ENCODE peak calls at places on chromosomes 11 and 22, in five cellular contexts. V, C, Y, I and G are unnamed samples.
A peak's percentile ranks its signal among the peaks of the same experiment; 100 is the strongest.

GRCh38 chr11:94655951-94656350 is 88.8 kb downstream of the PIWIL4 start:
- DNase-seq in V (no peak), C (no peak), Y (no peak), I (no peak), G (no peak)

GRCh38 chr11:46366260-46366659 is 15.2 kb upstream of the MDK start:
- DNase-seq in V (no peak), C (no peak), Y (no peak), I (no peak), G (no peak)

GRCh38 chr11:133996671-133997070 is 39.9 kb upstream of the IGSF9B start:
- DNase-seq in V (no peak), C (no peak), Y (no peak), I (no peak), G (no peak)

GRCh38 chr11:112113539-112114457 is 27.1 kb downstream of the SDHD start:
- DNase-seq in V (no peak), C (no peak), Y (no peak), I (no peak), G (peak; percentile 69)

GRCh38 chr11:35811783-35812182 is 132.1 kb upstream of the LDLRAD3 start:
- DNase-seq in V (no peak), C (no peak), Y (no peak), I (no peak), G (no peak)

GRCh38 chr11:64357904-64358535 is 942 bp upstream of the RPS6KA4 start:
- DNase-seq in V (peak; percentile 69), C (no peak), Y (no peak), I (no peak), G (peak; percentile 59)

GRCh38 chr11:124920870-124921609 is 2.0 kb downstream of the HEPN1 start:
- DNase-seq in V (peak; percentile 54), C (peak; percentile 84), Y (peak; percentile 71), I (no peak), G (peak; percentile 5)

GRCh38 chr22:19823191-19823590 is 31.5 kb downstream of the GNB1L start:
- DNase-seq in V (peak; percentile 17), C (no peak), Y (no peak), I (no peak), G (no peak)

GRCh38 chr11:70247710-70248072 is 22.8 kb upstream of the PPFIA1 start:
- DNase-seq in V (peak; percentile 44), C (peak; percentile 71), Y (no peak), I (no peak), G (no peak)

GRCh38 chr11:64180871-64181270 is 5.1 kb upstream of the STIP1 start:
- DNase-seq in V (no peak), C (no peak), Y (no peak), I (no peak), G (peak; percentile 20)

GRCh38 chr11:77093056-77093891 is 9.4 kb upstream of the OMP start:
- DNase-seq in V (no peak), C (no peak), Y (no peak), I (no peak), G (no peak)

GRCh38 chr22:37643225-37643847 is 3.9 kb downstream of the SH3BP1 start:
- DNase-seq in V (peak; percentile 91), C (peak; percentile 87), Y (peak; percentile 85), I (no peak), G (peak; percentile 88)

GRCh38 chr11:71379722-71380121 is 68.5 kb downstream of the DHCR7 start:
- DNase-seq in V (no peak), C (no peak), Y (no peak), I (no peak), G (no peak)

GRCh38 chr11:15327786-15328231 is 213.1 kb downstream of the INSC start:
- DNase-seq in V (peak; percentile 59), C (peak; percentile 25), Y (peak; percentile 23), I (no peak), G (peak; percentile 62)

GRCh38 chr11:9574556-9574805 is 1.0 kb downstream of the WEE1 start:
- DNase-seq in V (peak; percentile 34), C (peak; percentile 27), Y (no peak), I (no peak), G (no peak)

GRCh38 chr11:71502026-71502425 is 25.0 kb upstream of the KRTAP5-7 start:
- DNase-seq in V (no peak), C (no peak), Y (no peak), I (no peak), G (no peak)

GRCh38 chr11:19508166-19508565 is 204.5 kb upstream of the NAV2 start:
- DNase-seq in V (peak; percentile 27), C (no peak), Y (no peak), I (no peak), G (peak; percentile 61)

GRCh38 chr11:65401073-65401802 is 14.8 kb downstream of the FRMD8 start:
- DNase-seq in V (no peak), C (no peak), Y (no peak), I (no peak), G (peak; percentile 63)

GRCh38 chr11:68928481-68928880 is 24.8 kb downstream of the IGHMBP2 start:
- DNase-seq in V (no peak), C (no peak), Y (no peak), I (no peak), G (no peak)

GRCh38 chr11:12112150-12112520 is 1.7 kb downstream of the MICAL2 start:
- DNase-seq in V (no peak), C (no peak), Y (no peak), I (no peak), G (no peak)
- H3K4me3 ChIP-seq in V (peak overlapping the region; percentile 88), C (peak overlapping the region; percentile 80), Y (peak overlapping the region; percentile 89), I (peak overlapping the region; percentile 87), G (peak overlapping the region; percentile 56)

DNA sequence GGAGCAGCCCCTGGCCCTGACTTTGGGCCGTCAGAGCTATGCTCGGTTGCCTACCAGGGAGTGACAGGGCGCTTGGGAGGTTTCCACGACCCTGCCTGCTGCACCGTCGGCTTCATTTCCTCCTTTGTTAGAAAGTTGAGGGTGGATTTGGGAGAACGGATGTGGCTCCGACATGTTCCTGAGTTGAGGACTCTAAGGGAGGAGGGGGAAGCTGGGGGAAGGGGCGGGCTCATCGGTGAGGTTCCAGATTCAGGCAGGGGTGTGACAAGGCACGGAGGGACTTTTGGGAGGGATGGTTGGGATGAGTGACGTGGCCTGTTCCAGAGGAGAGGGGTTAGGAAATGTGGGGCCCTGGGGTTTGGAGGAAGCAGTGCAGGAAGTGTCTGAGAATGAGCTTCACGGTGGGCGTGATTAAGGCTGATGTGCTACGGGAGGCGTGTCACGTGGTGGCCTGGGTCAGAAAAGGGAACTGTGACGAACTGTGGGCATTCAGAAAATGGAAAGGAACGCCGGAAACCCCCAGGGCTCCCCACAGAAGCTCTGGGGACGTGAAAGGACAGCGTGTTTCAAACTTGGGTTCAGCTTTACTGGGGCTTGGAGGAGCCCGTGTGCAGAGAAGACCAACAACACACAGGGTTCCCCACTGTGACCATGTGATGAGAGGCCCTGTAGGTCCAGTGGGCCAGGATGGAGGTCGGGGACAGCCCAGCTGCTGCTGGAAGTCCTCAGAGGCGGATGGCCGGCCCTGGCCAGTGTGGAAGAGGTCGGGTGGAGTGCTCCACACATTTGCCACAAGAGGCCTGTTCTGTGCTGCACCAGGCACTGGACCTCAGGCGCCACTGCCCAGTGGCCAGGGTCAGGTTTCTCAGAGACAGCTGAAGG is 2.8 kb downstream of the PARVB start:
- DNase-seq in V (peak; percentile 70), C (peak; percentile 79), Y (peak; percentile 84), I (no peak), G (peak; percentile 57)
- H3K4me3 ChIP-seq in V (no peak overlapping the region), C (peak overlapping the region; percentile 84), Y (peak overlapping the region; percentile 7), I (no peak overlapping the region), G (no peak overlapping the region)

GRCh38 chr11:110089617-110090282 is 3.4 kb upstream of the ZC3H12C start:
- DNase-seq in V (no peak), C (no peak), Y (no peak), I (no peak), G (no peak)
- H3K4me3 ChIP-seq in V (no peak overlapping the region), C (no peak overlapping the region), Y (no peak overlapping the region), I (no peak overlapping the region), G (no peak overlapping the region)

GRCh38 chr22:38867124-38867455 is 4.9 kb downstream of the CBX6 start:
- DNase-seq in V (no peak), C (no peak), Y (no peak), I (no peak), G (no peak)

GRCh38 chr22:38867496-38868285 is 4.3 kb downstream of the CBX6 start:
- DNase-seq in V (no peak), C (no peak), Y (peak; percentile 15), I (no peak), G (no peak)

GRCh38 chr22:38865201-38866023 is 6.6 kb downstream of the CBX6 start:
- DNase-seq in V (no peak), C (no peak), Y (peak; percentile 17), I (no peak), G (no peak)

GRCh38 chr22:38866024-38866398 is 6.0 kb downstream of the CBX6 start:
- DNase-seq in V (no peak), C (no peak), Y (peak; percentile 16), I (no peak), G (no peak)

GRCh38 chr22:38866399-38867123 is 5.5 kb downstream of the CBX6 start:
- DNase-seq in V (no peak), C (no peak), Y (peak; percentile 13), I (no peak), G (no peak)
- H3K4me3 ChIP-seq in V (no peak overlapping the region), C (no peak overlapping the region), Y (no peak overlapping the region), I (no peak overlapping the region), G (no peak overlapping the region)

GRCh38 chr11:102770191-102770590 is 10.2 kb downstream of the MMP10 start:
- DNase-seq in V (no peak), C (no peak), Y (no peak), I (no peak), G (no peak)

GRCh38 chr11:102776454-102776853 is 4.0 kb downstream of the MMP10 start:
- DNase-seq in V (no peak), C (no peak), Y (no peak), I (no peak), G (no peak)

GRCh38 chr11:102767800-102768199 is 12.6 kb downstream of the MMP10 start:
- DNase-seq in V (no peak), C (no peak), Y (no peak), I (no peak), G (no peak)

GRCh38 chr11:102773388-102773787 is 7.0 kb downstream of the MMP10 start:
- DNase-seq in V (no peak), C (no peak), Y (no peak), I (no peak), G (no peak)

GRCh38 chr11:102771351-102771750 is 9.1 kb downstream of the MMP10 start:
- DNase-seq in V (no peak), C (no peak), Y (no peak), I (no peak), G (no peak)
- H3K4me3 ChIP-seq in V (no peak overlapping the region), C (no peak overlapping the region), Y (no peak overlapping the region), I (no peak overlapping the region), G (no peak overlapping the region)

DNA sequence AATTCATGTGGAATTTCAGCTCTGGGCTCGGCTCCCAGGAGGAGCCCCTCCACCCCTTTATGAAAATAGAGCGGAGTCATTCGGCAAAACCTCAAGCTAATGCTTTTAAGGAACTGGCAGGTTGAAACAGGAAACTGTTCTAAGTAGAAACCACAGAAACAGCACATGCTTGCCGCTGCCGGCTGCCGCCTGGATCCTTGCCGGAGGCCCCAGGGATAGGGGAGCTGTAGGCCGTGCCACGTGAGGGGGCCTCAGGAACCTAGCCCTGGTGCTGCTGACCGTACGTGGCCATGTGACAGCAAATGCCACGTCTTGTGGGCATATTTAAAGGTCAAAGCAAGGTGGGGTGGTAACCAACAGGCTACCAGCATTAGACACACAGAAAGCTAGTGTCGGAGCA is 77.9 kb upstream of the TIMP3 start:
- DNase-seq in V (peak; percentile 34), C (peak; percentile 76), Y (peak; percentile 81), I (peak; percentile 87), G (peak; percentile 31)
- H3K4me3 ChIP-seq in V (no peak overlapping the region), C (no peak overlapping the region), Y (no peak overlapping the region), I (no peak overlapping the region), G (no peak overlapping the region)